ENCODE peak calls at places on chromosomes 5 and 9, in nine cellular contexts. X, Q, O, F, V, M, R, C and L are unnamed samples.

GRCh38 chr5:72234265-72234700 is 85.8 kb downstream of the MRPS27 start:
- DNase-seq in V (peak; percentile 68), O (no peak), M (no peak), F (no peak), C (peak; percentile 29), R (no peak), Q (no peak), X (no peak), L (no peak)

GRCh38 chr5:131795879-131796792 is 681 bp downstream of the FNIP1 start:
- DNase-seq in R (peak; percentile 38), X (peak; percentile 90), O (peak; percentile 24), Q (no peak), F (peak; percentile 30), V (peak; percentile 69), M (no peak), C (peak; percentile 29), L (no peak)

GRCh38 chr5:136526021-136526420 is 160.7 kb upstream of the TRPC7 start:
- DNase-seq in O (no peak), Q (no peak), F (no peak), M (no peak), R (no peak), C (no peak), V (no peak), X (no peak), L (no peak)

GRCh38 chr5:35461530-35461929 is 156.1 kb upstream of the SPEF2 start:
- DNase-seq in O (no peak), M (no peak), V (no peak), X (no peak), R (no peak), F (no peak), C (no peak), Q (no peak), L (no peak)

GRCh38 chr9:95736370-95736769 is 139.1 kb upstream of the ERCC6L2 start:
- DNase-seq in O (no peak), Q (no peak), C (no peak), F (no peak), M (no peak), X (no peak), V (no peak), R (no peak), L (no peak)

GRCh38 chr5:168366124-168366523 is 74.7 kb downstream of the WWC1 start:
- DNase-seq in F (no peak), X (no peak), V (peak; percentile 78), M (peak; percentile 65), O (no peak), C (peak; percentile 90), R (no peak), Q (no peak), L (no peak)

GRCh38 chr5:74186351-74187315 is 453.9 kb downstream of the ENC1 start:
- DNase-seq in R (no peak), Q (no peak), C (no peak), V (no peak), X (no peak), O (no peak), M (no peak), F (no peak), L (no peak)

GRCh38 chr9:112328545-112328944 is 4.9 kb downstream of the PTBP3 start:
- DNase-seq in C (no peak), X (no peak), M (no peak), O (no peak), Q (no peak), V (no peak), R (no peak), F (no peak), L (no peak)

GRCh38 chr5:94072116-94072515 is 330.7 kb upstream of the POU5F2 start:
- DNase-seq in C (peak; percentile 6), M (no peak), V (no peak), F (no peak), O (no peak), R (no peak), Q (no peak), X (no peak), L (no peak)

GRCh38 chr9:35993976-35994720 is 36.2 kb upstream of the OR2S2 start:
- DNase-seq in X (no peak), M (no peak), R (no peak), V (no peak), O (no peak), C (no peak), Q (no peak), F (no peak), L (no peak)

GRCh38 chr5:10913846-10914245 is 152.8 kb upstream of the DAP start:
- DNase-seq in F (no peak), X (no peak), O (no peak), C (peak; percentile 83), M (peak; percentile 81), R (no peak), V (peak; percentile 72), Q (no peak), L (no peak)

GRCh38 chr5:75648712-75649111 is 37.5 kb downstream of the ANKDD1B start:
- DNase-seq in Q (no peak), R (no peak), X (no peak), V (no peak), C (no peak), M (no peak), F (no peak), O (no peak), L (no peak)

GRCh38 chr9:97386733-97387503 is 25.0 kb upstream of the TDRD7 start:
- DNase-seq in C (peak; percentile 41), Q (peak; percentile 23), X (peak; percentile 90), O (peak; percentile 57), M (peak; percentile 49), F (peak; percentile 60), R (peak; percentile 85), V (peak; percentile 83), L (peak; percentile 40)

GRCh38 chr5:110956280-110956912 is 115.1 kb upstream of the TSLP start:
- DNase-seq in O (no peak), M (no peak), Q (no peak), F (no peak), V (no peak), X (peak; percentile 68), C (no peak), R (no peak), L (no peak)

GRCh38 chr5:154190652-154191304 is at the start of gene GALNT10:
- DNase-seq in M (no peak), X (peak; percentile 84), C (peak; percentile 73), Q (no peak), R (no peak), F (peak; percentile 55), V (peak; percentile 81), O (peak; percentile 45), L (no peak)

GRCh38 chr9:137965177-137965795 is 87.7 kb downstream of the CACNA1B start:
- DNase-seq in Q (no peak), V (no peak), O (no peak), R (no peak), F (no peak), X (no peak), M (no peak), C (no peak), L (no peak)

GRCh38 chr5:73644385-73644963 is 18.5 kb downstream of the ARHGEF28 start:
- DNase-seq in O (no peak), C (no peak), M (no peak), R (no peak), V (no peak), Q (no peak), F (no peak), X (no peak), L (no peak)

GRCh38 chr5:6737043-6737941 is 24.1 kb downstream of the TENT4A start:
- DNase-seq in Q (no peak), F (no peak), X (no peak), M (no peak), O (no peak), V (no peak), R (no peak), C (no peak), L (no peak)

GRCh38 chr5:41772071-41772470 is 98.2 kb downstream of the OXCT1 start:
- DNase-seq in O (no peak), F (no peak), V (no peak), R (no peak), M (no peak), Q (no peak), C (no peak), X (no peak), L (no peak)

GRCh38 chr5:163473613-163474243 is 13.3 kb downstream of the HMMR start:
- DNase-seq in Q (no peak), F (no peak), X (no peak), C (no peak), V (no peak), M (no peak), R (no peak), O (no peak), L (no peak)

GRCh38 chr5:96930058-96930457 is 5.8 kb upstream of the LNPEP start:
- DNase-seq in V (no peak), C (no peak), X (no peak), F (no peak), R (no peak), O (no peak), M (no peak), Q (no peak), L (no peak)

GRCh38 chr9:38668791-38669466 is 48.5 kb upstream of the ANKRD18A start:
- DNase-seq in O (no peak), X (no peak), F (no peak), M (no peak), R (no peak), Q (no peak), C (no peak), V (no peak), L (no peak)

GRCh38 chr5:71883745-71884103 is 164.6 kb downstream of the CARTPT start:
- DNase-seq in M (no peak), F (no peak), C (no peak), X (no peak), R (no peak), O (no peak), V (no peak), Q (no peak), L (no peak)

GRCh38 chr9:2962471-2963172 is 118.7 kb upstream of the PUM3 start:
- DNase-seq in V (no peak), X (no peak), R (no peak), C (no peak), Q (no peak), M (no peak), F (no peak), O (no peak), L (no peak)

GRCh38 chr5:170100051-170100943 is 5.4 kb upstream of the FOXI1 start:
- DNase-seq in Q (peak; percentile 15), C (peak; percentile 64), V (peak; percentile 77), O (peak; percentile 52), R (peak; percentile 79), F (peak; percentile 58), X (no peak), M (peak; percentile 58), L (peak; percentile 26)

GRCh38 chr5:150740992-150741391 is 17.8 kb downstream of the DCTN4 start:
- DNase-seq in O (no peak), Q (no peak), M (no peak), R (no peak), V (no peak), C (no peak), F (no peak), X (no peak), L (no peak)

GRCh38 chr5:55104036-55104767 is 1.8 kb downstream of the GZMA start:
- DNase-seq in M (peak; percentile 2), X (no peak), O (no peak), R (no peak), F (no peak), V (peak; percentile 14), Q (no peak), C (peak; percentile 20), L (no peak)

GRCh38 chr5:106545325-106545724 is 1125.4 kb downstream of the EFNA5 start:
- DNase-seq in O (no peak), V (no peak), F (no peak), X (no peak), Q (no peak), M (no peak), R (no peak), C (no peak), L (no peak)

GRCh38 chr9:33233659-33234335 is 6.2 kb upstream of the SPINK4 start:
- DNase-seq in Q (no peak), M (peak; percentile 61), V (peak; percentile 71), X (peak; percentile 90), R (peak; percentile 31), F (no peak), C (peak; percentile 89), O (no peak), L (no peak)

GRCh38 chr9:85368781-85369180 is 373.0 kb downstream of the AGTPBP1 start:
- DNase-seq in O (no peak), R (no peak), X (no peak), Q (no peak), C (no peak), F (no peak), M (no peak), V (no peak), L (no peak)

GRCh38 chr5:35229076-35230042 is 928 bp downstream of the PRLR start:
- DNase-seq in X (peak; percentile 81), C (no peak), V (no peak), O (no peak), Q (no peak), R (no peak), M (no peak), F (no peak), L (no peak)